ENCODE peak calls at places on chromosome 11, in nine cellular contexts. H is Panc1, V is HCT116, Z is stomach, W is transverse colon, P is breast epithelium, L is GM12891, A is HepG2, N is SK-N-SH. Y is an unnamed sample.
A peak's percentile ranks its signal among the peaks of the same experiment; 100 is the strongest.

GRCh38 chr11:23856654-23857053 is 640.2 kb upstream of the LUZP2 start:
- DNase-seq in L (no peak), A (no peak), N (no peak), W (no peak), H (no peak), Z (no peak), V (no peak), P (no peak), Y (no peak)

GRCh38 chr11:125433454-125434121 is 62.5 kb downstream of the FEZ1 start:
- DNase-seq in H (no peak), P (no peak), N (peak; percentile 69), A (peak; percentile 15), V (peak; percentile 62), L (peak; percentile 32), W (peak; percentile 10), Z (peak; percentile 29), Y (no peak)

GRCh38 chr11:73334244-73335203 is 26.4 kb downstream of the ARHGEF17 start:
- DNase-seq in N (peak; percentile 83), W (peak; percentile 67), Z (peak; percentile 65), P (peak; percentile 61), H (no peak), L (no peak), A (peak; percentile 45), V (peak; percentile 15), Y (no peak)

GRCh38 chr11:129569007-129569406 is 193.4 kb downstream of the BARX2 start:
- DNase-seq in V (no peak), A (no peak), L (no peak), Z (no peak), P (no peak), N (no peak), W (no peak), H (no peak), Y (no peak)

GRCh38 chr11:57527056-57527631 is 3.4 kb downstream of the TIMM10 start:
- DNase-seq in N (peak; percentile 52), L (no peak), V (peak; percentile 32), Z (peak; percentile 85), A (peak; percentile 64), P (peak; percentile 56), H (peak; percentile 42), W (peak; percentile 78), Y (peak; percentile 87)

GRCh38 chr11:34600339-34601084 is 20.4 kb upstream of the EHF start:
- DNase-seq in N (peak; percentile 12), P (no peak), W (peak; percentile 72), V (peak; percentile 68), A (peak; percentile 96), H (no peak), Z (peak; percentile 87), L (no peak), Y (no peak)

GRCh38 chr11:132263875-132264274 is 893.5 kb downstream of the NTM start:
- DNase-seq in Z (no peak), P (no peak), W (no peak), L (no peak), N (no peak), V (no peak), H (no peak), A (no peak), Y (no peak)

GRCh38 chr11:131713529-131714134 is 343.2 kb downstream of the NTM start:
- DNase-seq in Z (no peak), H (no peak), W (no peak), N (no peak), L (no peak), V (no peak), P (no peak), A (peak; percentile 3), Y (no peak)

GRCh38 chr11:4375431-4376113 is 7.4 kb upstream of the OR52B4 start:
- DNase-seq in Z (no peak), W (no peak), H (no peak), N (no peak), V (no peak), A (no peak), L (no peak), P (no peak), Y (no peak)

GRCh38 chr11:9714540-9714939 is 50.7 kb downstream of the SWAP70 start:
- DNase-seq in L (no peak), P (no peak), A (no peak), Z (no peak), V (no peak), H (no peak), W (no peak), N (no peak), Y (no peak)

GRCh38 chr11:119509969-119510401 is 87.0 kb upstream of the THY1 start:
- DNase-seq in Z (no peak), L (peak; percentile 46), N (no peak), W (peak; percentile 10), A (no peak), P (no peak), H (no peak), V (no peak), Y (no peak)

GRCh38 chr11:92870241-92870826 is 99.1 kb upstream of the MTNR1B start:
- DNase-seq in A (no peak), P (no peak), V (no peak), Z (no peak), H (no peak), W (no peak), L (no peak), N (no peak), Y (no peak)

GRCh38 chr11:526192-526591 is 9.2 kb downstream of the HRAS start:
- DNase-seq in N (no peak), H (no peak), P (no peak), Z (no peak), W (no peak), L (no peak), V (no peak), A (no peak), Y (no peak)

DNA sequence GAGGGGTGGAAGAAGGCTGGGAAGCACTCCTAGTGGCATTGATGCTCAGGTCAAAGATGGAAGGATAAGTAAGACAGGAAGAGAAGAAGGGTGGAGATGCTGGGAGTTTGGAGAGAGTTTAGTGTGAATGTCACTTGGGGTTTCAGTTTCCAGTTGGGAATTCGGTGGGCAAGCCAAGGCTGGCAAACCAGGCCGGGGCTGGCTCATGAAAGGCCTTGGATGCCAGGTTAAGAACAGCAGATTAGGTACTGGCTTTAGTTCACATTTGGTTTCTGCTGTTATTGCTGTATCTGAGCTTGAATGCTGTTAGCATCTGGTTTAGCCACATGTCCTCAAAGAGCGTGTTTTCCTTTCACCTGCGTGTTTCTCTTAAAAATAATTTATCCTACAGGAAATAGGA is 69.6 kb downstream of the BLID start:
- DNase-seq in W (no peak), A (no peak), P (no peak), Z (no peak), H (no peak), N (no peak), V (no peak), L (no peak), Y (no peak)
- TF ChIP-seq POLR2AphosphoS5 in W (no peak), A (no peak), P (no peak), Z (no peak), H (no peak), N (no peak), V (no peak), L (no peak), Y (no peak)

DNA sequence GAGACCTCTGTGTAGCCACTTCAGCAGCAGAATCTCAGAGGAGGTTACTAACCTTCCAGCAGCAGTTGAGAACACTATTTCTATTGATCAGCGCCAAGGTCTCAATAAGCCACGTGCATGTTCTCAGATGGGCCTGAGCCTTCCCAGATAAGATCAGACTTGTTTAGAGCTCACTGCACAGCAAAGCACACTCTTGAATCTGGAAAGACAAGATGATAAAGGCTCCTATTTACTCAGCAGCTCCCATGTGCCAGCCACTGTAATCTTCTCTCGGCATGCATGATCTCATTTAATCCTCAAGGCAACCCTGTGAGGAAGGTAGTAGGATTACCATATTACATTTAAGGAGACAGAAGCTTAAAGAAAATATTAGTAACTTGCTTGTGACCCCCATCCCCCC is 294.1 kb downstream of the BUD13 start:
- DNase-seq in W (no peak), P (no peak), Z (no peak), L (no peak), H (no peak), A (no peak), V (no peak), N (no peak), Y (no peak)
- TF ChIP-seq POLR2AphosphoS5 in W (no peak), P (no peak), Z (no peak), L (no peak), H (no peak), A (no peak), V (no peak), N (no peak), Y (no peak)

GRCh38 chr11:19774817-19775600 is 62.4 kb downstream of the NAV2 start:
- DNase-seq in P (no peak), V (no peak), H (no peak), A (no peak), N (no peak), W (no peak), Z (no peak), L (no peak), Y (no peak)

GRCh38 chr11:19770277-19770676 is 57.6 kb downstream of the NAV2 start:
- DNase-seq in N (no peak), H (no peak), P (no peak), L (no peak), A (no peak), V (no peak), Z (no peak), W (no peak), Y (no peak)

GRCh38 chr11:19769820-19770219 is 57.2 kb downstream of the NAV2 start:
- DNase-seq in N (no peak), W (no peak), H (no peak), P (no peak), V (no peak), Z (no peak), L (no peak), A (no peak), Y (no peak)

GRCh38 chr11:19774329-19774728 is 61.7 kb downstream of the NAV2 start:
- DNase-seq in P (no peak), W (no peak), A (no peak), H (no peak), Z (no peak), L (no peak), N (no peak), V (no peak), Y (no peak)

GRCh38 chr11:19772480-19772879 is 59.8 kb downstream of the NAV2 start:
- DNase-seq in P (no peak), L (no peak), Z (no peak), N (no peak), A (no peak), V (no peak), H (no peak), W (no peak), Y (no peak)
- TF ChIP-seq POLR2AphosphoS5 in P (no peak), L (no peak), Z (no peak), N (no peak), A (no peak), V (no peak), H (no peak), W (no peak), Y (no peak)

GRCh38 chr11:36594316-36594989 is at the start of gene IFTAP:
- DNase-seq in Z (peak; percentile 42), V (peak; percentile 88), A (peak; percentile 90), L (no peak), W (peak; percentile 33), N (peak; percentile 75), H (peak; percentile 57), P (peak; percentile 40), Y (peak; percentile 82)
- TF ChIP-seq POLR2AphosphoS5 in Z (peak; percentile 71), V (peak; percentile 57), A (peak; percentile 68), L (no peak), W (peak; percentile 31), N (peak; percentile 58), H (peak; percentile 51), P (no peak), Y (peak; percentile 49)

GRCh38 chr11:76752321-76753175 is 30.6 kb upstream of the TSKU start:
- DNase-seq in N (peak; percentile 31), L (no peak), V (no peak), H (no peak), Z (peak; percentile 71), W (peak; percentile 85), P (peak; percentile 41), A (no peak), Y (peak; percentile 83)
- TF ChIP-seq POLR2AphosphoS5 in N (no peak), L (no peak), V (no peak), H (no peak), Z (peak; percentile 33), W (no peak), P (no peak), A (no peak), Y (peak; percentile 87)